ENCODE peak calls at places on chromosomes 12 and 14, in eight cellular contexts. O, G, C, W, M, J, K and A are unnamed samples.

GRCh38 chr12:105110851-105111250 is 3.3 kb downstream of the WASHC4 start:
- DNase-seq in K (no peak), O (no peak), W (no peak), J (no peak), M (no peak), G (no peak), C (peak), A (no peak)

GRCh38 chr14:39372656-39373055 is 59.6 kb downstream of the FBXO33 start:
- DNase-seq in K (no peak), J (no peak), G (no peak), O (no peak), C (no peak), W (no peak), M (no peak), A (no peak)

GRCh38 chr12:92070054-92070863 is 75.4 kb downstream of the BTG1 start:
- DNase-seq in W (no peak), C (peak), M (no peak), K (no peak), G (no peak), J (no peak), O (no peak), A (no peak)

GRCh38 chr14:78997811-78998210 is 827.6 kb downstream of the NRXN3 start:
- DNase-seq in W (peak), K (no peak), O (no peak), G (peak), J (peak), M (peak), C (peak), A (no peak)

GRCh38 chr12:108635201-108635996 is 1.7 kb upstream of the SELPLG start:
- DNase-seq in K (no peak), G (no peak), J (peak), O (peak), M (no peak), W (no peak), C (no peak), A (no peak)

GRCh38 chr14:104746951-104747481 is 5.9 kb upstream of the SIVA1 start:
- DNase-seq in W (peak), O (no peak), M (peak), K (no peak), G (no peak), C (no peak), J (no peak), A (no peak)

GRCh38 chr12:93582351-93582750 is 9.9 kb downstream of the SOCS2 start:
- DNase-seq in J (no peak), K (no peak), C (no peak), G (no peak), O (no peak), W (peak), M (no peak), A (no peak)

GRCh38 chr14:100144996-100145646 is 14.3 kb downstream of the DEGS2 start:
- DNase-seq in W (no peak), J (no peak), C (no peak), M (no peak), O (no peak), K (no peak), G (no peak), A (no peak)

GRCh38 chr14:68753696-68754095 is 39.2 kb downstream of the ZFP36L1 start:
- DNase-seq in K (no peak), J (no peak), M (no peak), C (no peak), O (no peak), G (no peak), W (no peak), A (no peak)

GRCh38 chr14:51369814-51370213 is 129.8 kb downstream of the TMX1 start:
- DNase-seq in M (no peak), O (peak), J (no peak), C (no peak), G (no peak), K (peak), W (no peak), A (no peak)

GRCh38 chr14:61153436-61153835 is 127.7 kb downstream of the TMEM30B start:
- DNase-seq in W (peak), C (peak), O (no peak), G (no peak), J (peak), M (no peak), K (no peak), A (no peak)

GRCh38 chr12:101995684-101996083 is 66.1 kb downstream of the WASHC3 start:
- DNase-seq in W (no peak), G (no peak), M (no peak), J (no peak), C (no peak), O (no peak), K (no peak), A (no peak)

GRCh38 chr12:15982471-15982870 is 71.3 kb downstream of the DERA start:
- DNase-seq in O (no peak), G (no peak), C (peak), W (no peak), K (no peak), M (no peak), J (peak), A (no peak)

GRCh38 chr12:51075390-51075789 is 8.0 kb downstream of the CSRNP2 start:
- DNase-seq in G (no peak), C (no peak), M (no peak), O (no peak), W (no peak), K (no peak), J (no peak), A (no peak)

GRCh38 chr12:32467959-32468863 is 68.9 kb downstream of the FGD4 start:
- DNase-seq in K (no peak), W (no peak), M (no peak), G (no peak), C (no peak), J (no peak), O (no peak), A (no peak)

GRCh38 chr12:109671482-109671881 is 42.1 kb upstream of the FAM222A start:
- DNase-seq in K (no peak), W (peak), J (no peak), C (peak), G (no peak), M (no peak), O (no peak), A (no peak)

GRCh38 chr14:68553326-68553725 is 239.5 kb downstream of the ZFP36L1 start:
- DNase-seq in W (no peak), J (no peak), O (no peak), K (no peak), C (no peak), M (no peak), G (no peak), A (no peak)